ENCODE peak calls at places on chromosome 4, in eight cellular contexts. P, V, S, C, D, A, H and Z are unnamed samples.

GRCh38 chr4:178165909-178166308 is 723.7 kb upstream of the AGA start:
- DNase-seq in C (no peak), P (no peak), V (no peak), H (no peak), S (no peak), D (no peak), A (no peak), Z (no peak)

GRCh38 chr4:120865985-120866384 is 56.5 kb downstream of the PRDM5 start:
- DNase-seq in C (no peak), H (no peak), A (no peak), S (no peak), P (no peak), V (no peak), D (no peak), Z (no peak)

GRCh38 chr4:176191974-176192373 is 3.4 kb downstream of the SPATA4 start:
- DNase-seq in D (peak; percentile 34), P (peak; percentile 44), V (peak; percentile 59), S (no peak), H (no peak), A (no peak), C (no peak), Z (no peak)

GRCh38 chr4:146096374-146096773 is 79.1 kb upstream of the LSM6 start:
- DNase-seq in D (no peak), C (no peak), V (no peak), H (no peak), P (no peak), A (no peak), S (no peak), Z (no peak)

GRCh38 chr4:978957-979701 is 5.8 kb upstream of the DGKQ start:
- DNase-seq in D (no peak), A (no peak), S (no peak), P (no peak), H (peak; percentile 65), V (no peak), C (no peak), Z (no peak)

GRCh38 chr4:37693450-37694190 is 7.4 kb upstream of the RELL1 start:
- DNase-seq in C (no peak), H (no peak), P (no peak), S (no peak), A (no peak), D (peak; percentile 21), V (peak; percentile 71), Z (no peak)

GRCh38 chr4:52244103-52244772 is 193.1 kb downstream of the SPATA18 start:
- DNase-seq in D (no peak), V (no peak), C (no peak), P (no peak), S (no peak), A (no peak), H (no peak), Z (no peak)

GRCh38 chr4:10746371-10747143 is 62.0 kb upstream of the CLNK start:
- DNase-seq in S (no peak), D (no peak), V (no peak), C (no peak), H (no peak), A (no peak), P (no peak), Z (no peak)

GRCh38 chr4:45453258-45453841 is 670.5 kb downstream of the GABRG1 start:
- DNase-seq in A (no peak), P (peak; percentile 5), D (no peak), V (no peak), C (no peak), S (no peak), H (no peak), Z (no peak)

GRCh38 chr4:142238589-142238988 is 602.2 kb downstream of the IL15 start:
- DNase-seq in V (peak; percentile 88), D (peak; percentile 18), C (no peak), H (no peak), S (no peak), A (no peak), P (no peak), Z (no peak)

GRCh38 chr4:188270273-188271069 is 131.2 kb downstream of the TRIML1 start:
- DNase-seq in C (no peak), P (no peak), H (no peak), S (no peak), V (no peak), A (no peak), D (no peak), Z (no peak)

GRCh38 chr4:102869569-102870227 is 906 bp downstream of the CISD2 start:
- DNase-seq in V (no peak), D (no peak), P (no peak), H (no peak), S (no peak), C (peak; percentile 29), A (no peak), Z (no peak)

GRCh38 chr4:169236901-169237626 is 33.7 kb downstream of the SH3RF1 start:
- DNase-seq in P (no peak), D (no peak), V (no peak), S (no peak), C (no peak), H (no peak), A (no peak), Z (no peak)

GRCh38 chr4:87856816-87857215 is 24.0 kb downstream of the MEPE start:
- DNase-seq in S (no peak), P (no peak), C (no peak), D (no peak), V (no peak), H (no peak), A (no peak), Z (no peak)

GRCh38 chr4:184392321-184392720 is 82.0 kb downstream of the IRF2 start:
- DNase-seq in H (no peak), S (no peak), V (no peak), A (no peak), P (no peak), D (no peak), C (no peak), Z (no peak)

GRCh38 chr4:39348371-39349265 is 17.5 kb downstream of the RFC1 start:
- DNase-seq in S (no peak), H (no peak), V (peak; percentile 67), D (no peak), C (no peak), A (no peak), P (no peak), Z (no peak)

GRCh38 chr4:109389367-109390118 is 44.1 kb upstream of the SEC24B start:
- DNase-seq in C (no peak), P (no peak), V (no peak), D (no peak), H (no peak), A (no peak), S (no peak), Z (no peak)

GRCh38 chr4:48699470-48699869 is 80.6 kb downstream of the FRYL start:
- DNase-seq in P (no peak), D (no peak), S (no peak), V (no peak), H (no peak), C (no peak), A (no peak), Z (no peak)

GRCh38 chr4:177250056-177250696 is 59.5 kb upstream of the NEIL3 start:
- DNase-seq in V (no peak), S (peak; percentile 54), C (peak; percentile 65), P (no peak), A (peak; percentile 42), D (peak; percentile 48), H (peak; percentile 81), Z (peak; percentile 43)

GRCh38 chr4:15131551-15131950 is 129.3 kb downstream of the CPEB2 start:
- DNase-seq in D (no peak), S (no peak), P (no peak), C (no peak), A (no peak), V (no peak), H (no peak), Z (no peak)

GRCh38 chr4:39655866-39656265 is 17.2 kb upstream of the SMIM14 start:
- DNase-seq in V (no peak), A (no peak), C (no peak), H (no peak), D (no peak), S (no peak), P (no peak), Z (no peak)

GRCh38 chr4:610411-611261 is 14.7 kb upstream of the PDE6B start:
- DNase-seq in S (no peak), C (peak; percentile 36), V (peak; percentile 1), D (peak; percentile 21), A (no peak), H (no peak), P (no peak), Z (no peak)

GRCh38 chr4:4575284-4576211 is 33.7 kb upstream of the STX18 start:
- DNase-seq in D (no peak), P (no peak), S (peak; percentile 50), A (peak; percentile 57), V (no peak), C (peak; percentile 72), H (peak; percentile 84), Z (peak; percentile 44)

GRCh38 chr4:108555701-108556100 is 64.7 kb upstream of the RPL34 start:
- DNase-seq in A (no peak), V (no peak), C (no peak), S (no peak), H (no peak), D (peak; percentile 44), P (no peak), Z (no peak)